ENCODE peak calls at places on chromosomes 4 and X, in nine cellular contexts. One of them, this sample, is unnamed.
A peak's percentile ranks its signal among the peaks of the same experiment; 100 is the strongest.

GRCh38 chr4:1578968-1579833 is 104.9 kb downstream of the FAM53A start:
- DNase-seq in neural crest cell: peak; percentile 47
- DNase-seq in progenitor cell of endocrine pancreas: peak; percentile 47
- DNase-seq in CD8-positive, alpha-beta T cell: peak; percentile 61
- DNase-seq in breast epithelium: peak; percentile 58
- DNase-seq in cardiac fibroblast: peak; percentile 84
- DNase-seq in fibroblast of mammary gland: peak; percentile 84
- DNase-seq in AG04449: no peak
- DNase-seq in GM13976: peak; percentile 86
- DNase-seq in this sample: peak; percentile 68

GRCh38 chrX:153836921-153837320 is 6.6 kb upstream of the PDZD4 start:
- DNase-seq in breast epithelium: no peak
- DNase-seq in GM13976: no peak
- DNase-seq in AG04449: no peak
- DNase-seq in cardiac fibroblast: no peak
- DNase-seq in CD8-positive, alpha-beta T cell: no peak
- DNase-seq in progenitor cell of endocrine pancreas: no peak
- DNase-seq in fibroblast of mammary gland: no peak
- DNase-seq in neural crest cell: no peak
- DNase-seq in this sample: no peak

GRCh38 chrX:7242613-7243012 is 94.7 kb upstream of the PUDP start:
- DNase-seq in CD8-positive, alpha-beta T cell: no peak
- DNase-seq in neural crest cell: no peak
- DNase-seq in breast epithelium: no peak
- DNase-seq in fibroblast of mammary gland: no peak
- DNase-seq in GM13976: peak; percentile 65
- DNase-seq in AG04449: no peak
- DNase-seq in progenitor cell of endocrine pancreas: no peak
- DNase-seq in cardiac fibroblast: no peak
- DNase-seq in this sample: no peak

GRCh38 chrX:3177851-3178250 is 136.6 kb downstream of the ARSF start:
- DNase-seq in progenitor cell of endocrine pancreas: no peak
- DNase-seq in neural crest cell: no peak
- DNase-seq in cardiac fibroblast: peak; percentile 1
- DNase-seq in CD8-positive, alpha-beta T cell: no peak
- DNase-seq in breast epithelium: no peak
- DNase-seq in GM13976: no peak
- DNase-seq in fibroblast of mammary gland: no peak
- DNase-seq in AG04449: no peak
- DNase-seq in this sample: peak; percentile 5

GRCh38 chr4:141486375-141486997 is 149.9 kb upstream of the IL15 start:
- DNase-seq in neural crest cell: no peak
- DNase-seq in GM13976: no peak
- DNase-seq in breast epithelium: no peak
- DNase-seq in CD8-positive, alpha-beta T cell: no peak
- DNase-seq in cardiac fibroblast: peak; percentile 88
- DNase-seq in fibroblast of mammary gland: peak; percentile 76
- DNase-seq in progenitor cell of endocrine pancreas: no peak
- DNase-seq in AG04449: peak; percentile 63
- DNase-seq in this sample: peak; percentile 49

GRCh38 chr4:152077582-152077981 is 316.8 kb upstream of the GATB start:
- DNase-seq in GM13976: no peak
- DNase-seq in breast epithelium: no peak
- DNase-seq in AG04449: no peak
- DNase-seq in progenitor cell of endocrine pancreas: no peak
- DNase-seq in neural crest cell: no peak
- DNase-seq in fibroblast of mammary gland: no peak
- DNase-seq in cardiac fibroblast: no peak
- DNase-seq in CD8-positive, alpha-beta T cell: no peak
- DNase-seq in this sample: no peak

GRCh38 chr4:121182296-121182695 is 18.2 kb upstream of the TNIP3 start:
- DNase-seq in fibroblast of mammary gland: no peak
- DNase-seq in CD8-positive, alpha-beta T cell: no peak
- DNase-seq in GM13976: no peak
- DNase-seq in cardiac fibroblast: peak; percentile 40
- DNase-seq in neural crest cell: no peak
- DNase-seq in breast epithelium: no peak
- DNase-seq in progenitor cell of endocrine pancreas: no peak
- DNase-seq in AG04449: peak; percentile 3
- DNase-seq in this sample: no peak

GRCh38 chr4:23930750-23931488 is 41.1 kb upstream of the PPARGC1A start:
- DNase-seq in CD8-positive, alpha-beta T cell: no peak
- DNase-seq in cardiac fibroblast: peak; percentile 35
- DNase-seq in fibroblast of mammary gland: peak; percentile 32
- DNase-seq in progenitor cell of endocrine pancreas: no peak
- DNase-seq in breast epithelium: peak; percentile 82
- DNase-seq in neural crest cell: no peak
- DNase-seq in GM13976: no peak
- DNase-seq in AG04449: no peak
- DNase-seq in this sample: no peak

GRCh38 chrX:3184176-3184930 is 143.1 kb downstream of the ARSF start:
- DNase-seq in fibroblast of mammary gland: peak; percentile 84
- DNase-seq in cardiac fibroblast: peak; percentile 37
- DNase-seq in breast epithelium: peak; percentile 21
- DNase-seq in AG04449: peak; percentile 67
- DNase-seq in GM13976: no peak
- DNase-seq in CD8-positive, alpha-beta T cell: no peak
- DNase-seq in neural crest cell: no peak
- DNase-seq in progenitor cell of endocrine pancreas: no peak
- DNase-seq in this sample: peak; percentile 28

GRCh38 chr4:145098675-145099037 is 545 bp downstream of the ABCE1 start:
- DNase-seq in AG04449: no peak
- DNase-seq in progenitor cell of endocrine pancreas: no peak
- DNase-seq in CD8-positive, alpha-beta T cell: peak; percentile 8
- DNase-seq in fibroblast of mammary gland: peak; percentile 75
- DNase-seq in breast epithelium: peak; percentile 24
- DNase-seq in neural crest cell: no peak
- DNase-seq in GM13976: peak; percentile 41
- DNase-seq in cardiac fibroblast: peak; percentile 76
- DNase-seq in this sample: peak; percentile 73

GRCh38 chrX:70921709-70922352 is 9.1 kb downstream of the SLC7A3 start:
- DNase-seq in CD8-positive, alpha-beta T cell: no peak
- DNase-seq in GM13976: no peak
- DNase-seq in fibroblast of mammary gland: no peak
- DNase-seq in cardiac fibroblast: no peak
- DNase-seq in breast epithelium: no peak
- DNase-seq in neural crest cell: no peak
- DNase-seq in AG04449: no peak
- DNase-seq in progenitor cell of endocrine pancreas: no peak
- DNase-seq in this sample: no peak

GRCh38 chrX:10526442-10526841 is 93.9 kb downstream of the MID1 start:
- DNase-seq in AG04449: no peak
- DNase-seq in progenitor cell of endocrine pancreas: no peak
- DNase-seq in cardiac fibroblast: peak; percentile 38
- DNase-seq in CD8-positive, alpha-beta T cell: no peak
- DNase-seq in breast epithelium: no peak
- DNase-seq in fibroblast of mammary gland: peak; percentile 77
- DNase-seq in GM13976: no peak
- DNase-seq in neural crest cell: no peak
- DNase-seq in this sample: no peak

GRCh38 chr4:73507541-73507940 is 26.0 kb downstream of the AFM start:
- DNase-seq in progenitor cell of endocrine pancreas: no peak
- DNase-seq in GM13976: no peak
- DNase-seq in AG04449: no peak
- DNase-seq in fibroblast of mammary gland: no peak
- DNase-seq in neural crest cell: no peak
- DNase-seq in CD8-positive, alpha-beta T cell: no peak
- DNase-seq in breast epithelium: no peak
- DNase-seq in cardiac fibroblast: no peak
- DNase-seq in this sample: peak; percentile 28

GRCh38 chrX:153953342-153953830 is 8.9 kb upstream of the RENBP start:
- DNase-seq in neural crest cell: peak; percentile 96
- DNase-seq in CD8-positive, alpha-beta T cell: peak; percentile 55
- DNase-seq in cardiac fibroblast: peak; percentile 63
- DNase-seq in AG04449: no peak
- DNase-seq in progenitor cell of endocrine pancreas: peak; percentile 77
- DNase-seq in GM13976: peak; percentile 88
- DNase-seq in breast epithelium: peak; percentile 65
- DNase-seq in fibroblast of mammary gland: peak; percentile 60
- DNase-seq in this sample: peak; percentile 61

GRCh38 chr4:337932-338758 is 531 bp downstream of the ZNF141 start:
- DNase-seq in progenitor cell of endocrine pancreas: peak; percentile 32
- DNase-seq in cardiac fibroblast: peak; percentile 37
- DNase-seq in GM13976: no peak
- DNase-seq in CD8-positive, alpha-beta T cell: peak; percentile 26
- DNase-seq in fibroblast of mammary gland: peak; percentile 32
- DNase-seq in breast epithelium: peak; percentile 27
- DNase-seq in neural crest cell: peak; percentile 26
- DNase-seq in AG04449: no peak
- DNase-seq in this sample: peak; percentile 23

GRCh38 chr4:122326908-122327307 is 51.9 kb upstream of the ADAD1 start:
- DNase-seq in fibroblast of mammary gland: no peak
- DNase-seq in AG04449: no peak
- DNase-seq in cardiac fibroblast: no peak
- DNase-seq in GM13976: no peak
- DNase-seq in CD8-positive, alpha-beta T cell: no peak
- DNase-seq in neural crest cell: no peak
- DNase-seq in progenitor cell of endocrine pancreas: no peak
- DNase-seq in breast epithelium: no peak
- DNase-seq in this sample: no peak

GRCh38 chrX:134547047-134547679 is 87.2 kb downstream of the HPRT1 start:
- DNase-seq in neural crest cell: no peak
- DNase-seq in GM13976: no peak
- DNase-seq in breast epithelium: no peak
- DNase-seq in progenitor cell of endocrine pancreas: no peak
- DNase-seq in fibroblast of mammary gland: peak; percentile 49
- DNase-seq in cardiac fibroblast: peak; percentile 17
- DNase-seq in CD8-positive, alpha-beta T cell: no peak
- DNase-seq in AG04449: no peak
- DNase-seq in this sample: no peak

GRCh38 chr4:139552908-139553307 is 3.1 kb downstream of the SETD7 start:
- DNase-seq in cardiac fibroblast: peak; percentile 41
- DNase-seq in AG04449: no peak
- DNase-seq in breast epithelium: no peak
- DNase-seq in fibroblast of mammary gland: peak; percentile 43
- DNase-seq in CD8-positive, alpha-beta T cell: no peak
- DNase-seq in neural crest cell: no peak
- DNase-seq in GM13976: no peak
- DNase-seq in progenitor cell of endocrine pancreas: no peak
- DNase-seq in this sample: no peak

DNA sequence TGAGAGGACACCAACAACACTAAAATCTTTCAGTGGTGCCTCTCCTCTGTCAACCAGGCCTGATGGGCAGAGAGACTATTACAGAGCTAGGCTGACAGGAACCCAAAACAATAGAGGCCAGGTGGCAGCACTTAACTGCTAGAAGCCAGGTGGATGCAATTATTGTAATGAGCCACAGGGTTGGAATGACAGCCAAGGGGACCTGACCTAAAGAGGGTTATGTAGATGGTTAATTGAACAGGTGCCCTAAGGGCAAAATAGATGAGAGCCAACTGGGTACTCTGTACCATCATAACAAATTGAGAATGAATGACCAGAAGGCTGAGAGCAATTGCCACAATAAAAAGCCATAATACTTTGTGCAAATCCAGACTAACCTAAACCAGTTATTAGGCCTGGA is 24.7 kb upstream of the FRAS1 start:
- DNase-seq in neural crest cell: no peak
- DNase-seq in cardiac fibroblast: no peak
- DNase-seq in fibroblast of mammary gland: no peak
- DNase-seq in breast epithelium: no peak
- DNase-seq in CD8-positive, alpha-beta T cell: no peak
- DNase-seq in progenitor cell of endocrine pancreas: no peak
- DNase-seq in GM13976: no peak
- DNase-seq in AG04449: no peak
- DNase-seq in this sample: peak; percentile 9
- TF ChIP-seq CTCF in neural crest cell: no peak
- TF ChIP-seq CTCF in cardiac fibroblast: no peak
- TF ChIP-seq CTCF in fibroblast of mammary gland: no peak
- TF ChIP-seq CTCF in breast epithelium: no peak
- TF ChIP-seq CTCF in CD8-positive, alpha-beta T cell: no peak
- TF ChIP-seq CTCF in progenitor cell of endocrine pancreas: no peak
- TF ChIP-seq CTCF in GM13976: no peak
- TF ChIP-seq CTCF in AG04449: no peak
- TF ChIP-seq CTCF in this sample: no peak

GRCh38 chrX:1389993-1390285 is 2.0 kb downstream of the SLC25A6 start:
- DNase-seq in cardiac fibroblast: no peak
- DNase-seq in fibroblast of mammary gland: no peak
- DNase-seq in progenitor cell of endocrine pancreas: no peak
- DNase-seq in neural crest cell: no peak
- DNase-seq in CD8-positive, alpha-beta T cell: no peak
- DNase-seq in breast epithelium: no peak
- DNase-seq in AG04449: no peak
- DNase-seq in GM13976: no peak
- DNase-seq in this sample: no peak

GRCh38 chrX:1390621-1391369 is 1.1 kb downstream of the SLC25A6 start:
- DNase-seq in progenitor cell of endocrine pancreas: no peak
- DNase-seq in CD8-positive, alpha-beta T cell: no peak
- DNase-seq in breast epithelium: no peak
- DNase-seq in neural crest cell: no peak
- DNase-seq in cardiac fibroblast: no peak
- DNase-seq in fibroblast of mammary gland: no peak
- DNase-seq in GM13976: no peak
- DNase-seq in AG04449: no peak
- DNase-seq in this sample: no peak

GRCh38 chrX:1391370-1391706 is 575 bp downstream of the SLC25A6 start:
- DNase-seq in breast epithelium: no peak
- DNase-seq in AG04449: no peak
- DNase-seq in neural crest cell: peak; percentile 91
- DNase-seq in CD8-positive, alpha-beta T cell: peak; percentile 83
- DNase-seq in cardiac fibroblast: no peak
- DNase-seq in progenitor cell of endocrine pancreas: peak; percentile 96
- DNase-seq in GM13976: peak; percentile 96
- DNase-seq in fibroblast of mammary gland: no peak
- DNase-seq in this sample: no peak

GRCh38 chrX:1392376-1393130 is 640 bp upstream of the SLC25A6 start:
- DNase-seq in AG04449: no peak
- DNase-seq in breast epithelium: peak; percentile 67
- DNase-seq in CD8-positive, alpha-beta T cell: no peak
- DNase-seq in GM13976: peak; percentile 79
- DNase-seq in cardiac fibroblast: peak; percentile 76
- DNase-seq in neural crest cell: peak; percentile 43
- DNase-seq in progenitor cell of endocrine pancreas: peak; percentile 50
- DNase-seq in fibroblast of mammary gland: peak; percentile 73
- DNase-seq in this sample: peak; percentile 78

GRCh38 chrX:1391707-1392375 is at the start of gene SLC25A6:
- DNase-seq in CD8-positive, alpha-beta T cell: peak; percentile 99
- DNase-seq in breast epithelium: peak; percentile 98
- DNase-seq in progenitor cell of endocrine pancreas: peak; percentile 99
- DNase-seq in cardiac fibroblast: peak; percentile 98
- DNase-seq in neural crest cell: peak; percentile 99
- DNase-seq in AG04449: peak; percentile 63
- DNase-seq in GM13976: peak; percentile 100
- DNase-seq in fibroblast of mammary gland: peak; percentile 94
- DNase-seq in this sample: peak; percentile 96
- TF ChIP-seq CTCF in CD8-positive, alpha-beta T cell: no peak
- TF ChIP-seq CTCF in breast epithelium: peak; percentile 39
- TF ChIP-seq CTCF in progenitor cell of endocrine pancreas: peak; percentile 28
- TF ChIP-seq CTCF in cardiac fibroblast: no peak
- TF ChIP-seq CTCF in neural crest cell: peak; percentile 42
- TF ChIP-seq CTCF in AG04449: no peak
- TF ChIP-seq CTCF in GM13976: no peak
- TF ChIP-seq CTCF in fibroblast of mammary gland: no peak
- TF ChIP-seq CTCF in this sample: no peak

GRCh38 chr4:119626420-119626819 is 2.2 kb downstream of the PDE5A start:
- DNase-seq in fibroblast of mammary gland: no peak
- DNase-seq in CD8-positive, alpha-beta T cell: no peak
- DNase-seq in GM13976: no peak
- DNase-seq in cardiac fibroblast: peak; percentile 24
- DNase-seq in AG04449: no peak
- DNase-seq in breast epithelium: no peak
- DNase-seq in progenitor cell of endocrine pancreas: no peak
- DNase-seq in neural crest cell: no peak
- DNase-seq in this sample: no peak
- TF ChIP-seq CTCF in fibroblast of mammary gland: no peak
- TF ChIP-seq CTCF in CD8-positive, alpha-beta T cell: no peak
- TF ChIP-seq CTCF in GM13976: no peak
- TF ChIP-seq CTCF in cardiac fibroblast: no peak
- TF ChIP-seq CTCF in AG04449: no peak
- TF ChIP-seq CTCF in breast epithelium: no peak
- TF ChIP-seq CTCF in progenitor cell of endocrine pancreas: no peak
- TF ChIP-seq CTCF in neural crest cell: no peak
- TF ChIP-seq CTCF in this sample: no peak

GRCh38 chrX:120719622-120720021 is 89.8 kb upstream of the C1GALT1C1 start:
- DNase-seq in CD8-positive, alpha-beta T cell: no peak
- DNase-seq in GM13976: no peak
- DNase-seq in progenitor cell of endocrine pancreas: no peak
- DNase-seq in breast epithelium: no peak
- DNase-seq in AG04449: no peak
- DNase-seq in neural crest cell: no peak
- DNase-seq in cardiac fibroblast: no peak
- DNase-seq in fibroblast of mammary gland: no peak
- DNase-seq in this sample: no peak
- TF ChIP-seq CTCF in CD8-positive, alpha-beta T cell: no peak
- TF ChIP-seq CTCF in GM13976: no peak
- TF ChIP-seq CTCF in progenitor cell of endocrine pancreas: no peak
- TF ChIP-seq CTCF in breast epithelium: no peak
- TF ChIP-seq CTCF in AG04449: no peak
- TF ChIP-seq CTCF in neural crest cell: no peak
- TF ChIP-seq CTCF in cardiac fibroblast: no peak
- TF ChIP-seq CTCF in fibroblast of mammary gland: no peak
- TF ChIP-seq CTCF in this sample: no peak

This sample was measured in MCF 10A.